ENCODE peak calls at places on chromosomes 11 and 22, in eight cellular contexts. E is heart left ventricle, A is right lobe of liver, T is ovary, Y is H54, C is uterus, V is body of pancreas, N is HepG2. B is an unnamed sample.

GRCh38 chr11:74932797-74933196 is 16.1 kb downstream of the XRRA1 start:
- DNase-seq in E (no peak), A (no peak), T (no peak), Y (no peak), C (no peak), V (no peak), N (no peak), B (no peak)

GRCh38 chr11:96014234-96014633 is 90.3 kb upstream of the MTMR2 start:
- DNase-seq in E (no peak), A (no peak), T (no peak), Y (peak), C (no peak), V (no peak), N (peak), B (no peak)

GRCh38 chr11:48087974-48088681 is 107.8 kb downstream of the PTPRJ start:
- DNase-seq in E (peak), A (no peak), T (no peak), Y (no peak), C (no peak), V (peak), N (peak), B (no peak)

GRCh38 chr22:31659246-31659645 is 2.8 kb downstream of the PISD start:
- DNase-seq in E (no peak), A (no peak), T (no peak), Y (no peak), C (no peak), V (no peak), N (no peak), B (no peak)

GRCh38 chr22:17781319-17782031 is 7.2 kb upstream of the BID start:
- DNase-seq in E (no peak), A (peak), T (no peak), Y (peak), C (no peak), V (peak), N (peak), B (no peak)

GRCh38 chr11:44417756-44418437 is 108.0 kb upstream of the ALX4 start:
- DNase-seq in E (no peak), A (no peak), T (no peak), Y (no peak), C (no peak), V (no peak), N (peak), B (no peak)

GRCh38 chr11:103920449-103920848 is 116.0 kb upstream of the DDI1 start:
- DNase-seq in E (no peak), A (no peak), T (no peak), Y (no peak), C (no peak), V (no peak), N (no peak), B (no peak)

GRCh38 chr11:83827940-83828554 is 541.9 kb upstream of the CCDC90B start:
- DNase-seq in E (no peak), A (no peak), T (no peak), Y (no peak), C (no peak), V (no peak), N (peak), B (no peak)

GRCh38 chr11:29227816-29228215 is 789.0 kb downstream of the KCNA4 start:
- DNase-seq in E (no peak), A (no peak), T (no peak), Y (no peak), C (no peak), V (no peak), N (no peak), B (no peak)

GRCh38 chr11:70742553-70743291 is 344.4 kb downstream of the CTTN start:
- DNase-seq in E (no peak), A (no peak), T (no peak), Y (no peak), C (no peak), V (peak), N (no peak), B (no peak)

GRCh38 chr22:23742505-23743264 is 8.2 kb downstream of the ZNF70 start:
- DNase-seq in E (peak), A (no peak), T (no peak), Y (no peak), C (no peak), V (peak), N (no peak), B (no peak)

GRCh38 chr11:71256080-71256479 is 3.7 kb upstream of the SHANK2 start:
- DNase-seq in E (no peak), A (no peak), T (no peak), Y (no peak), C (no peak), V (no peak), N (no peak), B (no peak)

GRCh38 chr11:19913236-19913892 is 200.7 kb downstream of the NAV2 start:
- DNase-seq in E (no peak), A (no peak), T (no peak), Y (no peak), C (no peak), V (peak), N (peak), B (no peak)

GRCh38 chr11:1970956-1971355 is 23.8 kb downstream of the MRPL23 start:
- DNase-seq in E (no peak), A (no peak), T (peak), Y (no peak), C (peak), V (no peak), N (no peak), B (no peak)

GRCh38 chr11:94150704-94151103 is 22.1 kb downstream of the PANX1 start:
- DNase-seq in E (no peak), A (no peak), T (no peak), Y (no peak), C (no peak), V (no peak), N (no peak), B (no peak)

GRCh38 chr11:102664001-102664752 is 39.0 kb upstream of the MMP20 start:
- DNase-seq in E (no peak), A (no peak), T (no peak), Y (no peak), C (no peak), V (no peak), N (peak), B (no peak)

GRCh38 chr11:85590848-85591483 is 36.2 kb downstream of the DLG2 start:
- DNase-seq in E (no peak), A (no peak), T (no peak), Y (no peak), C (no peak), V (no peak), N (peak), B (no peak)

GRCh38 chr22:36252754-36253522 is at the start of gene APOL1:
- DNase-seq in E (peak), A (peak), T (peak), Y (peak), C (peak), V (no peak), N (peak), B (no peak)

GRCh38 chr22:43152355-43153071 is 1.2 kb downstream of the TSPO start:
- DNase-seq in E (peak), A (peak), T (peak), Y (peak), C (peak), V (peak), N (no peak), B (peak)

GRCh38 chr11:37630866-37631265 is 1032.8 kb upstream of the RAG2 start:
- DNase-seq in E (no peak), A (no peak), T (no peak), Y (no peak), C (no peak), V (no peak), N (no peak), B (no peak)

GRCh38 chr22:36237462-36238347 is 1.6 kb downstream of the APOL2 start:
- DNase-seq in E (no peak), A (no peak), T (no peak), Y (no peak), C (no peak), V (no peak), N (no peak), B (peak)

GRCh38 chr11:128297111-128297651 is 290.2 kb downstream of the ETS1 start:
- DNase-seq in E (no peak), A (no peak), T (no peak), Y (no peak), C (no peak), V (no peak), N (no peak), B (no peak)

GRCh38 chr11:67504950-67505561 is at the start of gene PITPNM1:
- DNase-seq in E (peak), A (peak), T (peak), Y (peak), C (no peak), V (peak), N (peak), B (peak)

GRCh38 chr11:67507242-67507890 is 596 bp downstream of the CDK2AP2 start:
- DNase-seq in E (no peak), A (peak), T (no peak), Y (no peak), C (no peak), V (peak), N (no peak), B (peak)

GRCh38 chr11:67504023-67504949 is 877 bp downstream of the PITPNM1 start:
- DNase-seq in E (peak), A (no peak), T (no peak), Y (peak), C (no peak), V (peak), N (no peak), B (no peak)

GRCh38 chr11:67506426-67507032 is 1.4 kb upstream of the PITPNM1 start:
- DNase-seq in E (no peak), A (no peak), T (no peak), Y (no peak), C (no peak), V (peak), N (no peak), B (no peak)

DNA sequence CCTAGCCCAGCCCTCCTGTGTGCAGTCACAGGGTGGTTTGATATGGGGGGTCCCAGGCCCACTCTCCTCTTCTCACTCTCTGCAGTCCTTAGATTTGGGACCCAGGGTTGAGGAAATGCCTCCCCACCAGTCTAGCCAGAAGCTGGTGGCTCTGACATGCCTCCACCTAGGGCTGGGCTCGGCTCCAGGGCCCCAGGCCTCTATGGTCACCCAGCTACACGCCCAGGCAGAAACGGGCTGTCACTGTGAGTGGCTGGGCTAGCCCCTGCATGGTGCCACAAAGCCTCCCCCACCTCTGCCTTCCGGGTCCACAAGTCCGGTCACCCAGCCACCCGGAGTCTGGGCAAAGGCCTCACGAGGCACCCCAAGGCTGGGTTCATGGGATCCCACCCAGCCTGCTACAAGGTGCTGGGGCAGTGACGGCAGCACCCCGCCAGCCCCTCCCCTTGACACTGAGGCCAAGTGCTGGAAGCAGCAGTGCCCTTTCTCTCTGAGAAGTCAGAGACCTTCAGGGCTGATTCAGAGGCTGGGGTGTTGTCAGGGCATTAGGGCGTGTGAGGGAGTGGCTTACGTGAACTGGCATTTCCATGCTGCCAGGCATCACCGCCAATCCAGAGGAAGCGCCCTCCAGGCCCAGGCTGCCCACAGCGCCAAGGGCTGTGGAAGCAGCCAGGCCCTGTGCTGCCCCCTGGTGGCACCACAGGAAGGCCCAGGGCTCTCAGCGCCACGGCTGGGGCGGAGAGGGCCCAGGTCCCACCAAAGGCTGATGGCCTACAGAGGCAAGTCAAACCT is 638 bp upstream of the PITPNM1 start:
- DNase-seq in E (peak), A (peak), T (peak), Y (peak), C (peak), V (peak), N (peak), B (peak)
- TF ChIP-seq POLR2A in E (peak), A (peak), T (no peak), Y (peak), C (peak), V (peak), N (no peak), B (no peak)

DNA sequence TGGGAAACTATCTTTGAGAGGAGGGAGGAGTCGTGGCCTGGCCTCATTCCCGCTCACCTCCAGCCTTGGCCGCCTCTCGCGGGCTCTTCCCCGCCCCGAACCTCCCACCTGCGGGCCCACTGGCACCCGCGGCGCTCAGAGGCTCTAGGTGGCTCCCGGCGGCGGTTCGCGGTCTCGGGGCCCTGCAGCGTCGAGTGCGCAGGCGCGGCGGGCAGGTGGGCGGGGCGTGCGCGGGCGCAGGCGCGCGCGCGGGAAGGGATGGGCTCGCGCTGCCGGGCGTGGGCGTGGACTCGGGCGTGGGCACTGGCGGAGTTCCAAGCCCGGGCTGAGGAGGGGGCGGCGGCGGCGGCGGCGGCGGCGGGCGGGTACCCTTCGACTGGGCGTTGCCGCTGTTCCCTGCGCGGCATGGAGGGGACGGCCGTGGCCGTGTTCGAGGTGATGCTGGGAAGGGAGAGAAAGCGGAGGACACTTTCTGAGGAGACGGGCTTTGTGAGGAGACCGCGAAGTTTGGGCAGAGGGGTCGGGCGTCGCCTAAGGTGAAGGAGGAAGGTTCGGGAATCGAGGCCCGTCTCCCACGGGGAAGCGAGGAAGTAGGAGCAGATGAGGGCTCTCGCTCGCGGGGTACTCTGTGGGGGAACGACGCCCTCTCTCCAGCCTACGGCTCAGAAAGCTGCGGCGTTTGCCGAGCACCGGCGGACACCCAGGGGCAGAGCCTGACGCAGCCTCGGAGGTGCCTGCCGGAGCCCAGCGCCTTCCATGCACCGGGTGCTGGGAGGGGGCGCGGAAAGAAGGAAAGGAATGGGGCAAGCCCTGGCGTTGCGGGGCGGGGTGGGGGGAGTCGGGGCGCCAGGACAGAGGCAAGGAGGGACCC is 15.7 kb upstream of the SPTBN2 start:
- DNase-seq in E (peak), A (peak), T (peak), Y (peak), C (peak), V (peak), N (peak), B (peak)
- TF ChIP-seq POLR2A in E (peak), A (peak), T (peak), Y (peak), C (peak), V (no peak), N (no peak), B (no peak)

GRCh38 chr22:38481162-38481870 is 13.4 kb downstream of the KDELR3 start:
- DNase-seq in E (no peak), A (no peak), T (no peak), Y (no peak), C (no peak), V (no peak), N (no peak), B (no peak)

GRCh38 chr22:38479096-38479840 is 11.4 kb downstream of the KDELR3 start:
- DNase-seq in E (no peak), A (no peak), T (no peak), Y (no peak), C (no peak), V (no peak), N (no peak), B (no peak)

GRCh38 chr22:38484244-38484643 is 16.3 kb downstream of the KDELR3 start:
- DNase-seq in E (no peak), A (no peak), T (no peak), Y (no peak), C (no peak), V (no peak), N (no peak), B (no peak)

GRCh38 chr22:38482662-38483308 is 14.9 kb downstream of the KDELR3 start:
- DNase-seq in E (no peak), A (no peak), T (no peak), Y (no peak), C (no peak), V (no peak), N (no peak), B (no peak)

DNA sequence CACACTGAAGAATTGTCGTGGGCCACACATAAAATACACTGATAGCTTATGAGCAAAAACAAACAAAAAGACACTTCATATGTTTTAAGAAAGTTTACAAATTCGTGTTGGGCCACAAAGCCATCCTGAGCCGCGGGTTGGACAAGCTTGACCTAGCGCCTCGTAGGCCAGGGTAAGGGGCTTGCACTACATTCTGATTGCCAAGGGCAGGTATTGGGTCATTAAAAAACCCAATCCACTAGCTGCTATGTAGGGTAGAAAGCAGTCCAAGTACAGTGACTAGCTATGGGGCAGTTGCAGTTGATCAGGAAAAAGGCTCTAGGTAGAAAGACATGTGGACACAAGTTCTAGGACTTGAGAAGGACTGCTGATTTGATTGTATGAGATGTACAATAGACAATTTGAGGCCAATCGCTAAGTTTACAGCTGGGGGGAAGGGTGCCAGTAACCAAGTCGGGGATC is 14.0 kb downstream of the KDELR3 start:
- DNase-seq in E (no peak), A (no peak), T (no peak), Y (no peak), C (no peak), V (no peak), N (no peak), B (no peak)
- TF ChIP-seq POLR2A in E (no peak), A (no peak), T (no peak), Y (no peak), C (no peak), V (no peak), N (no peak), B (no peak)

GRCh38 chr11:65900899-65901180 is 652 bp upstream of the FOSL1 start:
- DNase-seq in E (no peak), A (no peak), T (no peak), Y (no peak), C (no peak), V (no peak), N (no peak), B (no peak)

GRCh38 chr11:65899356-65900124 is 648 bp downstream of the FOSL1 start:
- DNase-seq in E (peak), A (peak), T (peak), Y (no peak), C (no peak), V (peak), N (peak), B (peak)

GRCh38 chr11:65903068-65903481 is 2.9 kb upstream of the FOSL1 start:
- DNase-seq in E (no peak), A (no peak), T (no peak), Y (no peak), C (no peak), V (no peak), N (peak), B (no peak)

GRCh38 chr11:65898656-65899355 is 1.4 kb downstream of the FOSL1 start:
- DNase-seq in E (no peak), A (no peak), T (no peak), Y (no peak), C (peak), V (no peak), N (no peak), B (no peak)

GRCh38 chr11:65900125-65900898 is at the start of gene FOSL1:
- DNase-seq in E (peak), A (peak), T (peak), Y (no peak), C (peak), V (peak), N (peak), B (peak)
- TF ChIP-seq POLR2A in E (peak), A (peak), T (no peak), Y (peak), C (peak), V (peak), N (peak), B (no peak)

DNA sequence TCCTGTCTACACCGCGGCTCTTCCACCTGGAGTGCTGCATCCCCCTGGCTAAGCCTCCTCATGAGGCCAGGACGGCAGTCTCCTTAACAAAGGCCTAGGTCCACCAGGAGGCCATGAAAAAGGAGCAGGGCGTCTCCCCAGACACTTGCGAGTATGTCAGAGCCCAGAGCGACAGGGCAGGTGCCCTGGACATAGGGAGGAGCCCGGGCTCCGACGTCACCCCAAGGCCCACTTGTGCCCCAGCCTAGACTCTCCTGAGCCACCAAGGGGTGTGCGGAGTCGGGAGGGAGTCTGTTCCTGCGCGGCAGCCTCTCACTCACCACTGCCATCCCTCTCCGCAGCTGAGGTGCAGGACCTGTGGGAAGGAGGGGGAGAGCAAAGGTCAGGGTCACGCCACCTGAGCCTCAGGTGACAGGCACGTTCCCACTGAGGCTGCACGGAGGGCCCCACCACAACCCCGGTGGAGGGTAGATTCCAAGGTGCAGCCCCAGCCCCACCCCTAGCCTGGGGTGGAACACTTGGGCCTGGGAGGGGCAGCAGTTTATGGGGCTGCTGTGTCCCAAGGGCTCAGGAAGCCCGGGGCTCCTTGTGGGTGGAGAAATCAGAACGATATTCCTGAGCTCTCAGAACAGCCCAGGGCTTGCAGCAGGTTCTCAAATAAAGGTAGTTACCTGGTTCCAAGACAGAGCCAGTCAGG is 10.6 kb downstream of the PRODH start:
- DNase-seq in E (no peak), A (no peak), T (no peak), Y (no peak), C (no peak), V (no peak), N (no peak), B (no peak)
- TF ChIP-seq POLR2A in E (no peak), A (no peak), T (no peak), Y (no peak), C (no peak), V (no peak), N (no peak), B (no peak)